ENCODE peak calls at places on chromosomes 1 and 21, in eight cellular contexts. Z is sigmoid colon, L is Panc1, J is HepG2, S is esophagus muscularis mucosa, G is HL-60, R is prostate gland, P is GM23338. F is an unnamed sample.

GRCh38 chr21:43767980-43768867 is 7.9 kb downstream of the CSTB start:
- DNase-seq in Z (no peak), L (no peak), J (no peak), S (no peak), G (peak), R (no peak), P (peak), F (no peak)

GRCh38 chr1:205569411-205570172 is 62.2 kb downstream of the ELK4 start:
- DNase-seq in Z (peak), L (no peak), J (no peak), S (no peak), G (no peak), R (no peak), P (peak), F (no peak)

GRCh38 chr1:37763791-37764741 is 854 bp downstream of the EPHA10 start:
- DNase-seq in Z (no peak), L (no peak), J (peak), S (no peak), G (peak), R (no peak), P (peak), F (no peak)

GRCh38 chr1:191876631-191877030 is 281.6 kb upstream of the RGS18 start:
- DNase-seq in Z (no peak), L (no peak), J (no peak), S (no peak), G (no peak), R (no peak), P (no peak), F (no peak)

GRCh38 chr1:180533571-180533987 is 25.2 kb upstream of the OVAAL start:
- DNase-seq in Z (peak), L (no peak), J (peak), S (no peak), G (peak), R (peak), P (peak), F (no peak)

GRCh38 chr21:28410264-28410663 is 582.4 kb downstream of the LTN1 start:
- DNase-seq in Z (no peak), L (no peak), J (no peak), S (no peak), G (peak), R (no peak), P (no peak), F (no peak)

GRCh38 chr1:217214551-217214950 is 416.3 kb downstream of the GPATCH2 start:
- DNase-seq in Z (no peak), L (no peak), J (no peak), S (no peak), G (no peak), R (no peak), P (no peak), F (no peak)

GRCh38 chr1:6612641-6613360 is 730 bp upstream of the PHF13 start:
- DNase-seq in Z (peak), L (no peak), J (peak), S (no peak), G (peak), R (no peak), P (peak), F (peak)

GRCh38 chr1:62068978-62069377 is 125.7 kb upstream of the L1TD1 start:
- DNase-seq in Z (no peak), L (no peak), J (no peak), S (no peak), G (no peak), R (no peak), P (no peak), F (no peak)

GRCh38 chr1:23638786-23639241 is 52.8 kb upstream of the RPL11 start:
- DNase-seq in Z (no peak), L (no peak), J (no peak), S (no peak), G (no peak), R (no peak), P (no peak), F (no peak)

GRCh38 chr1:53625049-53625448 is 113.9 kb downstream of the GLIS1 start:
- DNase-seq in Z (no peak), L (no peak), J (no peak), S (peak), G (no peak), R (no peak), P (no peak), F (peak)

GRCh38 chr21:35254006-35254751 is 205.1 kb upstream of the RUNX1 start:
- DNase-seq in Z (no peak), L (no peak), J (no peak), S (no peak), G (no peak), R (peak), P (no peak), F (no peak)

GRCh38 chr1:33081554-33082305 is 777 bp downstream of the AZIN2 start:
- DNase-seq in Z (no peak), L (no peak), J (no peak), S (no peak), G (no peak), R (no peak), P (peak), F (no peak)

GRCh38 chr21:32826317-32827167 is 55.0 kb upstream of the PAXBP1 start:
- DNase-seq in Z (no peak), L (peak), J (peak), S (peak), G (peak), R (peak), P (peak), F (no peak)

GRCh38 chr21:38853421-38853919 is 47.7 kb downstream of the ETS2 start:
- DNase-seq in Z (no peak), L (peak), J (peak), S (peak), G (peak), R (peak), P (no peak), F (no peak)

GRCh38 chr1:60281360-60281932 is 207.9 kb upstream of the C1orf87 start:
- DNase-seq in Z (peak), L (peak), J (peak), S (no peak), G (peak), R (peak), P (peak), F (peak)

GRCh38 chr1:46183119-46183842 is 7.0 kb upstream of the P3R3URF start:
- DNase-seq in Z (peak), L (peak), J (peak), S (no peak), G (no peak), R (peak), P (peak), F (peak)

GRCh38 chr1:171052977-171053376 is 37.7 kb upstream of the FMO3 start:
- DNase-seq in Z (no peak), L (no peak), J (no peak), S (no peak), G (no peak), R (no peak), P (no peak), F (no peak)

GRCh38 chr1:84759756-84760155 is 69.5 kb upstream of the SSX2IP start:
- DNase-seq in Z (no peak), L (no peak), J (no peak), S (no peak), G (no peak), R (no peak), P (no peak), F (no peak)
- H3K4me3 ChIP-seq in Z (no peak), L (no peak), J (no peak), S (no peak), G (no peak), R (no peak), P (no peak), F (no peak)

DNA sequence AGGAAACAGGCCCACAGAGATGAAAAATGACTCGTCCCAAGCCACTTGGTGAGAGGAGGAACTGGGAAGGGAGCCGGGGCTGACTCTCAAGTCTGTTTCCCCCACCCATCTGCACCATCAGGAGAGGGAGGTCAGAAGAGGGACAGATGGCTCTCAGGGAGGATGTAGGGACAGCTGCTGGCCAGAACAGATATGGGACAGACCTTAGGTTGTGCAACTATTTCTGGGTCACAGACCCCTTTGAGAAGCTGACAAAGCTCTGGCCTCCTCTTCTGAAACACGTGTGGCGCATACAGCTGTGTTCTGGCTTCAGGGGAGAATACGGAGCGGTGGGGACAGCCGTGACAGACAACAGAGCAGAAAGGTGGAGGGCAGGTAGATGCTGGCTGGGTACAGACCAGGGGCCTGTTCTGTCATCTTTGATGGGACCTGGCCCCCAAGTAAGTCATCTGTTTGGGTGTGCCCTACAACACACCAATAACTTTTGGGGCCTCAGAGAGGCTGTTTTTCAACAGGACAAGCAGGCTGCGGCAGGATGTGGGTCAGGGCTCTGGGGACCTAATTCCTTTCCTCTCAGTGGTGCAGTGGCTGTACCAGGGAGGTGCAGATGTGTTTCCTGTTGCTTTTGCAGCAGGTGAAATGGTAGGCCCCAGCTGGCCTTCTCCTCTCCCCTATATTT is 7.3 kb downstream of the SH3BGRL3 start:
- DNase-seq in Z (peak), L (no peak), J (no peak), S (no peak), G (peak), R (no peak), P (no peak), F (no peak)
- TF ChIP-seq POLR2AphosphoS5 in Z (peak), L (no peak), J (no peak), S (peak), G (peak), R (no peak), P (no peak), F (peak)

GRCh38 chr1:26994772-26995625 is 1.5 kb downstream of the TRNP1 start:
- DNase-seq in Z (no peak), L (no peak), J (no peak), S (no peak), G (no peak), R (no peak), P (peak), F (no peak)
- H3K4me3 ChIP-seq in Z (peak), L (peak), J (peak), S (peak), G (peak), R (peak), P (peak), F (peak)

GRCh38 chr1:153801786-153802697 is 26.8 kb downstream of the SLC27A3 start:
- DNase-seq in Z (no peak), L (no peak), J (no peak), S (no peak), G (no peak), R (no peak), P (no peak), F (no peak)

GRCh38 chr1:153804112-153804511 is 28.9 kb downstream of the SLC27A3 start:
- DNase-seq in Z (no peak), L (no peak), J (no peak), S (no peak), G (no peak), R (no peak), P (no peak), F (no peak)

GRCh38 chr1:153803479-153804056 is 28.4 kb downstream of the SLC27A3 start:
- DNase-seq in Z (no peak), L (no peak), J (no peak), S (no peak), G (peak), R (no peak), P (no peak), F (no peak)

GRCh38 chr1:153805929-153806750 is 30.9 kb downstream of the SLC27A3 start:
- DNase-seq in Z (no peak), L (no peak), J (no peak), S (no peak), G (peak), R (no peak), P (no peak), F (no peak)

DNA sequence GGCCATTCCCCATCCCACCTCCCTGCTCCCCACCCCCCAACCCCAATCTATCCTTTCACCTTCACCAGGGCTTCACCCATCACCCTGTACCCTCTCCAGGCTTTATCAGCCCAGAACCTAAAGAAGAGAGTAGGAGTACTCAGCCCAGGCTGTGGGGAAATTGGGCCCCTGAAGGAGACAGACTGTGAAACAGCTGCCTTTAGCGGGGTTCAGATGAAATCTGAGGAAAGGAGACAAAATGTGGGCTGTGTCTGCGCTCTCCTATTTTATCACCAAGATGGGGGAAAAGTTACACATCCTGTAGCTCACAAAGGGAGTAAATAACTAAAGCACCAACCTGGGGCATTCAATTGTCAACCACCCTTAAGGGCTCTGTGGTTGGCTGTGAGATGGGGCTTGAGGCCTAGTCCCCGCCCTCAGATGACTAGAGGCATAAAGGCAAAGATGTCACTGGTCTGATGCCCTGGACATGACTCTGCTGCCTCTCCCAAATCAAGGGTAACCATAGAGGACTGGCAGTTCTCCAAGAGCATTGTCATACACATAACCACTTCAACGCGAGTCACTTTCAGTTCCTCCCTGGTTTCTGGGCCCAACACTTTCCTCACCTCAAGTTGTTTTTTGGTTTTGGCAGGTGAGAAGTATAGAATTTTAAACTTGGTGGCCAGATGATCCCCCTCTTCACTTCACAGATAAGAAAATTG is 30.0 kb downstream of the SLC27A3 start:
- DNase-seq in Z (no peak), L (peak), J (no peak), S (no peak), G (peak), R (peak), P (no peak), F (peak)
- TF ChIP-seq POLR2AphosphoS5 in Z (no peak), L (no peak), J (no peak), S (peak), G (no peak), R (no peak), P (no peak), F (no peak)

GRCh38 chr1:216184281-216184680 is 239.0 kb downstream of the USH2A start:
- DNase-seq in Z (no peak), L (no peak), J (no peak), S (no peak), G (no peak), R (no peak), P (no peak), F (no peak)

GRCh38 chr1:216183427-216183826 is 239.8 kb downstream of the USH2A start:
- DNase-seq in Z (no peak), L (no peak), J (no peak), S (no peak), G (no peak), R (no peak), P (no peak), F (no peak)

GRCh38 chr1:216181590-216181989 is 241.7 kb downstream of the USH2A start:
- DNase-seq in Z (no peak), L (no peak), J (no peak), S (no peak), G (no peak), R (no peak), P (no peak), F (no peak)

GRCh38 chr1:216186131-216186530 is 237.1 kb downstream of the USH2A start:
- DNase-seq in Z (no peak), L (no peak), J (no peak), S (no peak), G (no peak), R (no peak), P (no peak), F (no peak)

GRCh38 chr1:216183007-216183406 is 240.2 kb downstream of the USH2A start:
- DNase-seq in Z (no peak), L (no peak), J (peak), S (no peak), G (no peak), R (no peak), P (peak), F (no peak)
- H3K4me3 ChIP-seq in Z (no peak), L (no peak), J (no peak), S (no peak), G (no peak), R (no peak), P (peak), F (no peak)